ENCODE peak calls at places on chromosome 6, in six cellular contexts. One of them, this sample, is unnamed. For H3K9me3 and H3K4me1, the result is how much of the 10 kb centered on the place peaks cover.

GRCh38 chr6:74755196-74755595 is 450.7 kb downstream of the COL12A1 start:
- DNase-seq in sigmoid colon: no peak
- DNase-seq in heart left ventricle: no peak
- DNase-seq in IMR-90: no peak
- DNase-seq in upper lobe of left lung: peak
- DNase-seq in K562: no peak
- DNase-seq in this sample: peak

GRCh38 chr6:11324453-11325023 is 92.1 kb upstream of the NEDD9 start:
- DNase-seq in K562: no peak
- DNase-seq in upper lobe of left lung: no peak
- DNase-seq in sigmoid colon: no peak
- DNase-seq in heart left ventricle: no peak
- DNase-seq in IMR-90: peak
- DNase-seq in this sample: no peak

GRCh38 chr6:159595173-159595572 is 97.9 kb downstream of the SOD2 start:
- DNase-seq in upper lobe of left lung: no peak
- DNase-seq in IMR-90: peak
- DNase-seq in K562: no peak
- DNase-seq in sigmoid colon: no peak
- DNase-seq in heart left ventricle: no peak
- DNase-seq in this sample: no peak

GRCh38 chr6:40778918-40779317 is 191.8 kb upstream of the LRFN2 start:
- DNase-seq in heart left ventricle: no peak
- DNase-seq in upper lobe of left lung: no peak
- DNase-seq in sigmoid colon: no peak
- DNase-seq in IMR-90: no peak
- DNase-seq in K562: no peak
- DNase-seq in this sample: no peak

GRCh38 chr6:109318328-109318876 is 63.9 kb downstream of the CD164 start:
- DNase-seq in sigmoid colon: no peak
- DNase-seq in upper lobe of left lung: no peak
- DNase-seq in IMR-90: no peak
- DNase-seq in heart left ventricle: no peak
- DNase-seq in K562: no peak
- DNase-seq in this sample: no peak

GRCh38 chr6:37891072-37891471 is 71.5 kb downstream of the ZFAND3 start:
- DNase-seq in upper lobe of left lung: no peak
- DNase-seq in K562: no peak
- DNase-seq in sigmoid colon: no peak
- DNase-seq in heart left ventricle: no peak
- DNase-seq in IMR-90: no peak
- DNase-seq in this sample: no peak

GRCh38 chr6:82408952-82409421 is 45.4 kb downstream of the TPBG start:
- DNase-seq in K562: no peak
- DNase-seq in upper lobe of left lung: no peak
- DNase-seq in sigmoid colon: no peak
- DNase-seq in heart left ventricle: no peak
- DNase-seq in IMR-90: peak
- DNase-seq in this sample: no peak

GRCh38 chr6:18362058-18362561 is 25.0 kb upstream of the RNF144B start:
- DNase-seq in upper lobe of left lung: no peak
- DNase-seq in IMR-90: peak
- DNase-seq in heart left ventricle: no peak
- DNase-seq in K562: no peak
- DNase-seq in sigmoid colon: no peak
- DNase-seq in this sample: no peak

GRCh38 chr6:161169690-161170089 is 104.2 kb downstream of the AGPAT4 start:
- DNase-seq in K562: peak
- DNase-seq in upper lobe of left lung: no peak
- DNase-seq in heart left ventricle: no peak
- DNase-seq in IMR-90: peak
- DNase-seq in sigmoid colon: peak
- DNase-seq in this sample: no peak

GRCh38 chr6:140462495-140463311 is 1088.3 kb upstream of the CITED2 start:
- DNase-seq in sigmoid colon: no peak
- DNase-seq in upper lobe of left lung: no peak
- DNase-seq in heart left ventricle: no peak
- DNase-seq in IMR-90: peak
- DNase-seq in K562: no peak
- DNase-seq in this sample: no peak

GRCh38 chr6:75207211-75207984 is 1.5 kb upstream of the COL12A1 start:
- DNase-seq in IMR-90: peak
- DNase-seq in upper lobe of left lung: peak
- DNase-seq in heart left ventricle: peak
- DNase-seq in sigmoid colon: peak
- DNase-seq in K562: no peak
- DNase-seq in this sample: peak

GRCh38 chr6:43828711-43829110 is 58.7 kb downstream of the VEGFA start:
- DNase-seq in K562: peak
- DNase-seq in upper lobe of left lung: no peak
- DNase-seq in sigmoid colon: no peak
- DNase-seq in heart left ventricle: no peak
- DNase-seq in IMR-90: no peak
- DNase-seq in this sample: no peak

DNA sequence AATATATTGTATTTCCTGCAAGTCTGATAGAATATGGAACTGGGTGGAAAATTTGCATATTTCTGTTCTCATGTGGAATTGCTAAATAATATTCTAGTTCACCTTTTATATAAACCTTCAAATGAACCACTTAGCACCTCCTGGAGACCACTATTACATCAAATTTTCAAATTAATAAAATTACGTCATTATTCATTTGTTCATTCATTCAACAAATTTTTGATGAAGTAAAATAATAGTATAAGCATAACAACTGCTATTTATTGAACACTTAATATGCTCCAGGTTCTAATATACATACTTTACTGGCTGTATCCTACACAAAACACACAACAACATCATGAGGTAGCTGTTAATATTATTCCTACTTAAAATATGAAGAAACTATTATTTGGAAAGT is 215.1 kb downstream of the KCNQ5 start:
- DNase-seq in sigmoid colon: no peak
- DNase-seq in heart left ventricle: no peak
- DNase-seq in upper lobe of left lung: no peak
- DNase-seq in K562: no peak
- DNase-seq in IMR-90: no peak
- DNase-seq in this sample: no peak
- TF ChIP-seq POLR2A in sigmoid colon: no peak
- TF ChIP-seq POLR2A in heart left ventricle: no peak
- TF ChIP-seq POLR2A in upper lobe of left lung: no peak
- TF ChIP-seq POLR2A in K562: no peak
- TF ChIP-seq POLR2A in IMR-90: no peak
- TF ChIP-seq POLR2A in this sample: no peak

GRCh38 chr6:142361345-142361744 is 59.5 kb downstream of the ADGRG6 start:
- DNase-seq in upper lobe of left lung: no peak
- DNase-seq in K562: no peak
- DNase-seq in IMR-90: no peak
- DNase-seq in sigmoid colon: no peak
- DNase-seq in heart left ventricle: no peak
- DNase-seq in this sample: no peak
- H3K9me3 ChIP-seq in upper lobe of left lung: under half
- H3K9me3 ChIP-seq in K562: under half
- H3K9me3 ChIP-seq in IMR-90: under half
- H3K9me3 ChIP-seq in sigmoid colon: under half
- H3K9me3 ChIP-seq in heart left ventricle: under half
- H3K9me3 ChIP-seq in this sample: under half

DNA sequence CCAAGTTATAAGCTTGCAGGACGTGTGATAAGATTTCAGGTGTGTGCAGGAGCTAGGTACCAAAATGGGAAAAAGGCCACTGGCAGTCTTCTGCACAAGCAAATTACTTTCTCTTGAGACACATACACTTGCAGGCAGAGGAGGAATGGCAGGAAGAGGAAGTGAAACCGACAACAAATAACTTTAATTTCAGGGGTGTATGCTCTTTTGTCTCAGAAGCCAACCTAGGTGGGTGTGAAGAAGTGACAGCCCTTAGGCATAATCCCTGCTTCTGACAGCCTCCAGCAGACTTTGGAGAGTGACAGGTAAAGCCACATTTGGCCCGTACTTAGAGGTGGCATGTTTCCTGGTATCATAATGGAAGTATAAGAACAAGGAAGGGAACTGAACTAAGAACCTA is 118.8 kb upstream of the TRAF3IP2 start:
- DNase-seq in upper lobe of left lung: no peak
- DNase-seq in heart left ventricle: no peak
- DNase-seq in IMR-90: no peak
- DNase-seq in sigmoid colon: no peak
- DNase-seq in K562: no peak
- DNase-seq in this sample: no peak
- H3K4me1 ChIP-seq in upper lobe of left lung: under half
- H3K4me1 ChIP-seq in heart left ventricle: under half
- H3K4me1 ChIP-seq in IMR-90: under half
- H3K4me1 ChIP-seq in sigmoid colon: under half
- H3K4me1 ChIP-seq in K562: under half
- H3K4me1 ChIP-seq in this sample: half or more

GRCh38 chr6:30743099-30744053 is 889 bp upstream of the FLOT1 start:
- DNase-seq in sigmoid colon: peak
- DNase-seq in upper lobe of left lung: peak
- DNase-seq in heart left ventricle: peak
- DNase-seq in IMR-90: peak
- DNase-seq in K562: peak
- DNase-seq in this sample: peak
- TF ChIP-seq POLR2A in sigmoid colon: no peak
- TF ChIP-seq POLR2A in upper lobe of left lung: peak
- TF ChIP-seq POLR2A in heart left ventricle: no peak
- TF ChIP-seq POLR2A in IMR-90: no peak
- TF ChIP-seq POLR2A in K562: no peak
- TF ChIP-seq POLR2A in this sample: peak